ENCODE peak calls at places on chromosomes 4 and X, in ten cellular contexts. D is GM12891; W is activated CD8-positive, alpha-beta memory T cell treated with anti-CD3 and anti-CD28 coated beads for 48 hours; N is GM20000; P is NCI-H2171; V is transverse colon; J is PC-3; S is activated naive CD8-positive, alpha-beta T cell treated with anti-CD3 and anti-CD28 coated beads, Interleukin-2, amount 50 U/mL, for 24 hours; G is neural crest cell; I is AG20443. B is an unnamed sample.

GRCh38 chr4:82519776-82520175 is 42.0 kb downstream of the TMEM150C start:
- DNase-seq in D (no peak), W (no peak), N (no peak), P (no peak), V (no peak), J (no peak), S (no peak), G (no peak), I (peak), B (no peak)

GRCh38 chrX:65644621-65645287 is 22.7 kb upstream of the MSN start:
- DNase-seq in D (no peak), W (no peak), N (no peak), P (no peak), V (peak), J (peak), S (peak), G (no peak), I (peak), B (peak)

GRCh38 chrX:45200741-45201234 is at the start of gene DIPK2B:
- DNase-seq in D (no peak), W (no peak), N (no peak), P (no peak), V (no peak), J (no peak), S (no peak), G (no peak), I (no peak), B (no peak)

GRCh38 chr4:99234331-99235010 is 15.4 kb upstream of the ADH6 start:
- DNase-seq in D (no peak), W (no peak), N (no peak), P (no peak), V (no peak), J (no peak), S (no peak), G (no peak), I (peak), B (no peak)

GRCh38 chr4:147371661-147372060 is 109.2 kb upstream of the EDNRA start:
- DNase-seq in D (no peak), W (no peak), N (no peak), P (no peak), V (no peak), J (peak), S (no peak), G (no peak), I (no peak), B (no peak)

GRCh38 chr4:142959156-142959555 is 113.1 kb upstream of the INPP4B start:
- DNase-seq in D (no peak), W (no peak), N (no peak), P (no peak), V (no peak), J (no peak), S (no peak), G (no peak), I (no peak), B (peak)

GRCh38 chrX:151516538-151517187 is 46.8 kb upstream of the PASD1 start:
- DNase-seq in D (no peak), W (no peak), N (no peak), P (no peak), V (no peak), J (no peak), S (no peak), G (no peak), I (no peak), B (no peak)

GRCh38 chr4:121448231-121448630 is 67.4 kb upstream of the QRFPR start:
- DNase-seq in D (no peak), W (no peak), N (no peak), P (no peak), V (peak), J (peak), S (no peak), G (no peak), I (no peak), B (no peak)

GRCh38 chr4:33411182-33411581 is 2691.0 kb downstream of the PCDH7 start:
- DNase-seq in D (no peak), W (no peak), N (no peak), P (no peak), V (no peak), J (peak), S (no peak), G (no peak), I (no peak), B (peak)

GRCh38 chr4:127188847-127189246 is 443.9 kb upstream of the INTU start:
- DNase-seq in D (no peak), W (no peak), N (no peak), P (no peak), V (no peak), J (peak), S (no peak), G (no peak), I (no peak), B (no peak)

GRCh38 chr4:52873861-52874343 is 11.8 kb downstream of the RASL11B start:
- DNase-seq in D (no peak), W (no peak), N (no peak), P (no peak), V (peak), J (no peak), S (no peak), G (no peak), I (no peak), B (no peak)

GRCh38 chr4:76984788-76985211 is 35.2 kb downstream of the SEPTIN11 start:
- DNase-seq in D (no peak), W (no peak), N (no peak), P (no peak), V (peak), J (peak), S (no peak), G (no peak), I (peak), B (peak)

GRCh38 chr4:106986486-106986885 is 49.6 kb downstream of the DKK2 start:
- DNase-seq in D (no peak), W (no peak), N (no peak), P (no peak), V (no peak), J (no peak), S (no peak), G (no peak), I (peak), B (peak)

GRCh38 chr4:122539861-122540465 is 80.9 kb downstream of the IL21 start:
- DNase-seq in D (no peak), W (no peak), N (peak), P (no peak), V (no peak), J (no peak), S (no peak), G (no peak), I (no peak), B (no peak)

GRCh38 chr4:53963786-53964185 is 100.6 kb downstream of the CHIC2 start:
- DNase-seq in D (no peak), W (no peak), N (no peak), P (no peak), V (no peak), J (no peak), S (no peak), G (no peak), I (no peak), B (no peak)

GRCh38 chr4:39178706-39179105 is 3.6 kb upstream of the WDR19 start:
- DNase-seq in D (no peak), W (no peak), N (no peak), P (no peak), V (no peak), J (no peak), S (no peak), G (no peak), I (no peak), B (no peak)

GRCh38 chr4:186765673-186766546 is 42.3 kb upstream of the FAT1 start:
- DNase-seq in D (no peak), W (no peak), N (no peak), P (no peak), V (peak), J (no peak), S (no peak), G (no peak), I (no peak), B (no peak)

GRCh38 chrX:23727206-23727605 is 15.9 kb downstream of the ACOT9 start:
- DNase-seq in D (no peak), W (no peak), N (no peak), P (no peak), V (no peak), J (no peak), S (no peak), G (no peak), I (no peak), B (no peak)

GRCh38 chr4:167973513-167973912 is 118.8 kb upstream of the ANXA10 start:
- DNase-seq in D (no peak), W (no peak), N (no peak), P (no peak), V (no peak), J (no peak), S (no peak), G (no peak), I (no peak), B (no peak)

GRCh38 chr4:111506706-111507105 is 638.5 kb upstream of the FAM241A start:
- DNase-seq in D (no peak), W (no peak), N (no peak), P (no peak), V (no peak), J (peak), S (no peak), G (no peak), I (peak), B (peak)

GRCh38 chr4:69078852-69079251 is 17.4 kb upstream of the UGT2B7 start:
- DNase-seq in D (no peak), W (no peak), N (no peak), P (no peak), V (no peak), J (no peak), S (no peak), G (no peak), I (no peak), B (no peak)

GRCh38 chr4:150033937-150034336 is 44.3 kb upstream of the DCLK2 start:
- DNase-seq in D (no peak), W (no peak), N (no peak), P (peak), V (peak), J (peak), S (no peak), G (no peak), I (no peak), B (no peak)

GRCh38 chr4:1922826-1923225 is 51.6 kb downstream of the NSD2 start:
- DNase-seq in D (no peak), W (no peak), N (no peak), P (no peak), V (no peak), J (no peak), S (no peak), G (no peak), I (no peak), B (no peak)

GRCh38 chrX:40485427-40485826 is 95.3 kb upstream of the ATP6AP2 start:
- DNase-seq in D (no peak), W (no peak), N (no peak), P (no peak), V (no peak), J (no peak), S (no peak), G (no peak), I (no peak), B (no peak)

GRCh38 chr4:140305053-140305452 is 68.4 kb upstream of the SCOC start:
- DNase-seq in D (no peak), W (no peak), N (no peak), P (no peak), V (no peak), J (peak), S (no peak), G (no peak), I (no peak), B (no peak)

GRCh38 chr4:183632689-183633088 is 26.3 kb downstream of the RWDD4 start:
- DNase-seq in D (no peak), W (no peak), N (no peak), P (no peak), V (no peak), J (no peak), S (no peak), G (no peak), I (no peak), B (no peak)

GRCh38 chr4:30950737-30951136 is 230.6 kb downstream of the PCDH7 start:
- DNase-seq in D (no peak), W (no peak), N (no peak), P (no peak), V (no peak), J (peak), S (no peak), G (no peak), I (no peak), B (no peak)

GRCh38 chrX:47562615-47563243 is 1.7 kb downstream of the ARAF start:
- DNase-seq in D (no peak), W (no peak), N (no peak), P (no peak), V (no peak), J (peak), S (no peak), G (peak), I (no peak), B (no peak)

GRCh38 chrX:24253469-24253868 is 60.4 kb downstream of the SUPT20HL2 start:
- DNase-seq in D (no peak), W (no peak), N (no peak), P (no peak), V (no peak), J (no peak), S (no peak), G (no peak), I (no peak), B (no peak)

GRCh38 chr4:103719320-103720204 is at the start of gene TACR3:
- DNase-seq in D (no peak), W (no peak), N (no peak), P (no peak), V (no peak), J (no peak), S (no peak), G (peak), I (peak), B (no peak)

GRCh38 chr4:77284036-77284435 is 127.0 kb downstream of the CCNG2 start:
- DNase-seq in D (no peak), W (no peak), N (no peak), P (no peak), V (no peak), J (no peak), S (no peak), G (no peak), I (no peak), B (no peak)

GRCh38 chr4:95263960-95264359 is 284.8 kb downstream of the UNC5C start:
- DNase-seq in D (no peak), W (no peak), N (no peak), P (no peak), V (no peak), J (no peak), S (no peak), G (no peak), I (no peak), B (no peak)

GRCh38 chrX:97399400-97399799 is 515.7 kb downstream of the RPA4 start:
- DNase-seq in D (no peak), W (no peak), N (peak), P (no peak), V (no peak), J (peak), S (no peak), G (no peak), I (peak), B (peak)

GRCh38 chr4:5836943-5837342 is 55.9 kb downstream of the CRMP1 start:
- DNase-seq in D (no peak), W (no peak), N (no peak), P (no peak), V (no peak), J (no peak), S (no peak), G (no peak), I (no peak), B (no peak)

GRCh38 chr4:10316851-10317250 is 140.4 kb downstream of the ZNF518B start:
- DNase-seq in D (no peak), W (no peak), N (no peak), P (no peak), V (no peak), J (no peak), S (no peak), G (no peak), I (no peak), B (no peak)

GRCh38 chr4:2412885-2413716 is 5.3 kb downstream of the ZFYVE28 start:
- DNase-seq in D (peak), W (peak), N (peak), P (no peak), V (peak), J (peak), S (peak), G (peak), I (peak), B (peak)

GRCh38 chr4:15420642-15421041 is 7.2 kb upstream of the C1QTNF7 start:
- DNase-seq in D (no peak), W (no peak), N (no peak), P (no peak), V (no peak), J (no peak), S (no peak), G (peak), I (peak), B (no peak)

B was measured in skeletal muscle cell.